ENCODE peak calls at places on chromosomes 2 and 18, in nine cellular contexts. One of them, this sample, is unnamed.

GRCh38 chr2:120936476-120937334 is 201.0 kb downstream of the GLI2 start:
- DNase-seq in Panc1: no peak
- DNase-seq in esophagus muscularis mucosa: no peak
- DNase-seq in GM12891: no peak
- DNase-seq in prostate gland: no peak
- DNase-seq in transverse colon: no peak
- DNase-seq in stomach: no peak
- DNase-seq in vagina: no peak
- DNase-seq in K562: no peak
- DNase-seq in this sample: no peak

GRCh38 chr2:55163258-55163657 is 68.8 kb downstream of the CLHC1 start:
- DNase-seq in Panc1: no peak
- DNase-seq in esophagus muscularis mucosa: peak
- DNase-seq in GM12891: no peak
- DNase-seq in prostate gland: no peak
- DNase-seq in transverse colon: no peak
- DNase-seq in stomach: no peak
- DNase-seq in vagina: no peak
- DNase-seq in K562: no peak
- DNase-seq in this sample: no peak

GRCh38 chr2:37871453-37872191 is 53.5 kb upstream of the RMDN2 start:
- DNase-seq in Panc1: no peak
- DNase-seq in esophagus muscularis mucosa: no peak
- DNase-seq in GM12891: no peak
- DNase-seq in prostate gland: no peak
- DNase-seq in transverse colon: no peak
- DNase-seq in stomach: no peak
- DNase-seq in vagina: no peak
- DNase-seq in K562: no peak
- DNase-seq in this sample: no peak

GRCh38 chr2:136381245-136381644 is 263.3 kb upstream of the CXCR4 start:
- DNase-seq in Panc1: no peak
- DNase-seq in esophagus muscularis mucosa: peak
- DNase-seq in GM12891: no peak
- DNase-seq in prostate gland: no peak
- DNase-seq in transverse colon: no peak
- DNase-seq in stomach: no peak
- DNase-seq in vagina: peak
- DNase-seq in K562: no peak
- DNase-seq in this sample: no peak

GRCh38 chr2:233501198-233502076 is 65.1 kb downstream of the USP40 start:
- DNase-seq in Panc1: no peak
- DNase-seq in esophagus muscularis mucosa: no peak
- DNase-seq in GM12891: no peak
- DNase-seq in prostate gland: no peak
- DNase-seq in transverse colon: no peak
- DNase-seq in stomach: no peak
- DNase-seq in vagina: no peak
- DNase-seq in K562: no peak
- DNase-seq in this sample: no peak

GRCh38 chr2:127179756-127180155 is 40.3 kb downstream of the CYP27C1 start:
- DNase-seq in Panc1: no peak
- DNase-seq in esophagus muscularis mucosa: no peak
- DNase-seq in GM12891: no peak
- DNase-seq in prostate gland: no peak
- DNase-seq in transverse colon: no peak
- DNase-seq in stomach: peak
- DNase-seq in vagina: peak
- DNase-seq in K562: no peak
- DNase-seq in this sample: no peak

GRCh38 chr2:39665811-39666488 is at the start of gene TMEM178A:
- DNase-seq in Panc1: no peak
- DNase-seq in esophagus muscularis mucosa: no peak
- DNase-seq in GM12891: peak
- DNase-seq in prostate gland: no peak
- DNase-seq in transverse colon: no peak
- DNase-seq in stomach: no peak
- DNase-seq in vagina: no peak
- DNase-seq in K562: no peak
- DNase-seq in this sample: peak

GRCh38 chr2:240368746-240369724 is 66.4 kb upstream of the GPC1 start:
- DNase-seq in Panc1: no peak
- DNase-seq in esophagus muscularis mucosa: no peak
- DNase-seq in GM12891: no peak
- DNase-seq in prostate gland: no peak
- DNase-seq in transverse colon: no peak
- DNase-seq in stomach: no peak
- DNase-seq in vagina: no peak
- DNase-seq in K562: no peak
- DNase-seq in this sample: no peak

GRCh38 chr2:52428224-52428623 is 1339.4 kb upstream of the CHAC2 start:
- DNase-seq in Panc1: no peak
- DNase-seq in esophagus muscularis mucosa: no peak
- DNase-seq in GM12891: no peak
- DNase-seq in prostate gland: no peak
- DNase-seq in transverse colon: no peak
- DNase-seq in stomach: no peak
- DNase-seq in vagina: no peak
- DNase-seq in K562: no peak
- DNase-seq in this sample: no peak

GRCh38 chr2:239597216-239597615 is 196.4 kb upstream of the HDAC4 start:
- DNase-seq in Panc1: no peak
- DNase-seq in esophagus muscularis mucosa: no peak
- DNase-seq in GM12891: no peak
- DNase-seq in prostate gland: no peak
- DNase-seq in transverse colon: no peak
- DNase-seq in stomach: no peak
- DNase-seq in vagina: no peak
- DNase-seq in K562: no peak
- DNase-seq in this sample: no peak

GRCh38 chr18:48488388-48488850 is 50.4 kb upstream of the CTIF start:
- DNase-seq in Panc1: peak
- DNase-seq in esophagus muscularis mucosa: no peak
- DNase-seq in GM12891: no peak
- DNase-seq in prostate gland: peak
- DNase-seq in transverse colon: peak
- DNase-seq in stomach: peak
- DNase-seq in vagina: no peak
- DNase-seq in K562: peak
- DNase-seq in this sample: no peak

GRCh38 chr18:1914489-1914888 is 656.8 kb downstream of the METTL4 start:
- DNase-seq in Panc1: no peak
- DNase-seq in esophagus muscularis mucosa: no peak
- DNase-seq in GM12891: peak
- DNase-seq in prostate gland: no peak
- DNase-seq in transverse colon: no peak
- DNase-seq in stomach: no peak
- DNase-seq in vagina: no peak
- DNase-seq in K562: peak
- DNase-seq in this sample: no peak

GRCh38 chr2:215619989-215620388 is 184.1 kb upstream of the FN1 start:
- DNase-seq in Panc1: no peak
- DNase-seq in esophagus muscularis mucosa: no peak
- DNase-seq in GM12891: no peak
- DNase-seq in prostate gland: no peak
- DNase-seq in transverse colon: peak
- DNase-seq in stomach: peak
- DNase-seq in vagina: no peak
- DNase-seq in K562: peak
- DNase-seq in this sample: no peak

GRCh38 chr2:152176113-152176714 is 651 bp upstream of the STAM2 start:
- DNase-seq in Panc1: no peak
- DNase-seq in esophagus muscularis mucosa: no peak
- DNase-seq in GM12891: no peak
- DNase-seq in prostate gland: no peak
- DNase-seq in transverse colon: no peak
- DNase-seq in stomach: no peak
- DNase-seq in vagina: no peak
- DNase-seq in K562: no peak
- DNase-seq in this sample: no peak

GRCh38 chr18:12026562-12026961 is 45.3 kb downstream of the IMPA2 start:
- DNase-seq in Panc1: no peak
- DNase-seq in esophagus muscularis mucosa: no peak
- DNase-seq in GM12891: no peak
- DNase-seq in prostate gland: no peak
- DNase-seq in transverse colon: no peak
- DNase-seq in stomach: no peak
- DNase-seq in vagina: no peak
- DNase-seq in K562: no peak
- DNase-seq in this sample: no peak

GRCh38 chr2:232286011-232286868 is 92.3 kb upstream of the ALPP start:
- DNase-seq in Panc1: no peak
- DNase-seq in esophagus muscularis mucosa: no peak
- DNase-seq in GM12891: no peak
- DNase-seq in prostate gland: peak
- DNase-seq in transverse colon: no peak
- DNase-seq in stomach: no peak
- DNase-seq in vagina: no peak
- DNase-seq in K562: no peak
- DNase-seq in this sample: no peak

GRCh38 chr2:20352230-20353216 is 1.9 kb upstream of the PUM2 start:
- DNase-seq in Panc1: no peak
- DNase-seq in esophagus muscularis mucosa: peak
- DNase-seq in GM12891: no peak
- DNase-seq in prostate gland: no peak
- DNase-seq in transverse colon: no peak
- DNase-seq in stomach: no peak
- DNase-seq in vagina: no peak
- DNase-seq in K562: peak
- DNase-seq in this sample: no peak

GRCh38 chr2:222673273-222673672 is 1.8 kb downstream of the MOGAT1 start:
- DNase-seq in Panc1: no peak
- DNase-seq in esophagus muscularis mucosa: no peak
- DNase-seq in GM12891: no peak
- DNase-seq in prostate gland: no peak
- DNase-seq in transverse colon: no peak
- DNase-seq in stomach: no peak
- DNase-seq in vagina: no peak
- DNase-seq in K562: no peak
- DNase-seq in this sample: no peak

GRCh38 chr2:98768765-98769476 is 38.0 kb upstream of the MGAT4A start:
- DNase-seq in Panc1: no peak
- DNase-seq in esophagus muscularis mucosa: no peak
- DNase-seq in GM12891: no peak
- DNase-seq in prostate gland: peak
- DNase-seq in transverse colon: no peak
- DNase-seq in stomach: no peak
- DNase-seq in vagina: no peak
- DNase-seq in K562: no peak
- DNase-seq in this sample: no peak

GRCh38 chr18:80227472-80227871 is 19.8 kb downstream of the PARD6G start:
- DNase-seq in Panc1: no peak
- DNase-seq in esophagus muscularis mucosa: peak
- DNase-seq in GM12891: no peak
- DNase-seq in prostate gland: no peak
- DNase-seq in transverse colon: no peak
- DNase-seq in stomach: no peak
- DNase-seq in vagina: no peak
- DNase-seq in K562: no peak
- DNase-seq in this sample: no peak

GRCh38 chr2:7012141-7012809 is 95.1 kb downstream of the RNF144A start:
- DNase-seq in Panc1: no peak
- DNase-seq in esophagus muscularis mucosa: no peak
- DNase-seq in GM12891: no peak
- DNase-seq in prostate gland: no peak
- DNase-seq in transverse colon: no peak
- DNase-seq in stomach: no peak
- DNase-seq in vagina: no peak
- DNase-seq in K562: no peak
- DNase-seq in this sample: no peak
- TF ChIP-seq POLR2AphosphoS5 in Panc1: no peak
- TF ChIP-seq POLR2AphosphoS5 in esophagus muscularis mucosa: no peak
- TF ChIP-seq POLR2AphosphoS5 in GM12891: no peak
- TF ChIP-seq POLR2AphosphoS5 in prostate gland: peak
- TF ChIP-seq POLR2AphosphoS5 in transverse colon: no peak
- TF ChIP-seq POLR2AphosphoS5 in stomach: no peak
- TF ChIP-seq POLR2AphosphoS5 in vagina: no peak
- TF ChIP-seq POLR2AphosphoS5 in K562: no peak
- TF ChIP-seq POLR2AphosphoS5 in this sample: no peak

DNA sequence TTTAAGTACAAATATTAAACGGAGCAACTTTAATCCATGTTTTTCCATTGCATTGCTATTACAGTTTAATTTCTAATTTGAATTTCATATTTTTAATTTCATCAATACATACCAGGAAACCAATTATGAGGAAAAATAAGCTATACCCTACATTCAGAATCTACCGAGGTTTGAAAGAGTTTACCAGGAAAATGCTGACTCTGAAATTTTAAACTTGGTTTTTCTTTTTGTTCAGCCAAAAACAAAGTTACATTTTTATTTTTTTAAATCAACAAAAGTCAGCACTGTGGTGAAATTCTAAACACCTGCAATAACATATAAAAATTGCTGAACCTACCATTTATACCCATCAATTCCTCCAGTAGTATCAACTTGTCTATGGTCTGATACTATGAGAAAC is 53.7 kb downstream of the GFPT1 start:
- DNase-seq in Panc1: no peak
- DNase-seq in esophagus muscularis mucosa: no peak
- DNase-seq in GM12891: no peak
- DNase-seq in prostate gland: no peak
- DNase-seq in transverse colon: no peak
- DNase-seq in stomach: no peak
- DNase-seq in vagina: no peak
- DNase-seq in K562: no peak
- DNase-seq in this sample: no peak
- TF ChIP-seq POLR2AphosphoS5 in Panc1: no peak
- TF ChIP-seq POLR2AphosphoS5 in esophagus muscularis mucosa: no peak
- TF ChIP-seq POLR2AphosphoS5 in GM12891: no peak
- TF ChIP-seq POLR2AphosphoS5 in prostate gland: no peak
- TF ChIP-seq POLR2AphosphoS5 in transverse colon: no peak
- TF ChIP-seq POLR2AphosphoS5 in stomach: no peak
- TF ChIP-seq POLR2AphosphoS5 in vagina: no peak
- TF ChIP-seq POLR2AphosphoS5 in K562: no peak
- TF ChIP-seq POLR2AphosphoS5 in this sample: no peak

GRCh38 chr2:156708051-156708450 is 271.9 kb downstream of the GPD2 start:
- DNase-seq in Panc1: no peak
- DNase-seq in esophagus muscularis mucosa: no peak
- DNase-seq in GM12891: no peak
- DNase-seq in prostate gland: no peak
- DNase-seq in transverse colon: no peak
- DNase-seq in stomach: no peak
- DNase-seq in vagina: no peak
- DNase-seq in K562: no peak
- DNase-seq in this sample: no peak
- TF ChIP-seq POLR2AphosphoS5 in Panc1: no peak
- TF ChIP-seq POLR2AphosphoS5 in esophagus muscularis mucosa: no peak
- TF ChIP-seq POLR2AphosphoS5 in GM12891: no peak
- TF ChIP-seq POLR2AphosphoS5 in prostate gland: no peak
- TF ChIP-seq POLR2AphosphoS5 in transverse colon: no peak
- TF ChIP-seq POLR2AphosphoS5 in stomach: no peak
- TF ChIP-seq POLR2AphosphoS5 in vagina: no peak
- TF ChIP-seq POLR2AphosphoS5 in K562: no peak
- TF ChIP-seq POLR2AphosphoS5 in this sample: no peak

DNA sequence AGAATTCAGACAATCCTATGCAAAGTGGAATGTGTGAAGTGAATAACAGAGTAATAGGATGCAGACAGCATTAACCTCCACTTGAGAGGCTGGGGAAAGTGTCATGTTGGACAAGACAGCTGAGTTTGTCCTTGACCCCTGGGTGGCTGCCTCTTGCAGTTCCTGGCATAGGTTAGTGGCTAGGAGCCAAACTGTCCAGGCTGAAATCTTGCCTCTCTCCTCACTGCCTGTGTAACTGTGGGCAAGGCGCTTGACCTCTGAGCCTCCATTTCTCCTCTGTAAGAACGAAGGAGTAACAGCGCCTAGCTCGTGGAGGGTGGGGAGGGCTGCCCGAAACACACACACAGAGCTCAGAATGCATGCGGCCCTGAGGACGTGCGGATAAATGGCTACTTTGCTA is 34.8 kb upstream of the LDLRAD4 start:
- DNase-seq in Panc1: no peak
- DNase-seq in esophagus muscularis mucosa: no peak
- DNase-seq in GM12891: no peak
- DNase-seq in prostate gland: no peak
- DNase-seq in transverse colon: no peak
- DNase-seq in stomach: no peak
- DNase-seq in vagina: no peak
- DNase-seq in K562: no peak
- DNase-seq in this sample: no peak
- TF ChIP-seq POLR2AphosphoS5 in Panc1: no peak
- TF ChIP-seq POLR2AphosphoS5 in esophagus muscularis mucosa: no peak
- TF ChIP-seq POLR2AphosphoS5 in GM12891: no peak
- TF ChIP-seq POLR2AphosphoS5 in prostate gland: no peak
- TF ChIP-seq POLR2AphosphoS5 in transverse colon: no peak
- TF ChIP-seq POLR2AphosphoS5 in stomach: no peak
- TF ChIP-seq POLR2AphosphoS5 in vagina: no peak
- TF ChIP-seq POLR2AphosphoS5 in K562: no peak
- TF ChIP-seq POLR2AphosphoS5 in this sample: no peak